ENCODE peak calls at places on chromosomes 2 and 18, in ten cellular contexts. One of them, this sample, is unnamed.

GRCh38 chr2:97699765-97700444 is 13.5 kb upstream of the ZAP70 start:
- DNase-seq in activated CD4-positive, CD25-positive, alpha-beta regulatory T cell: peak; percentile 37
- DNase-seq in brain pericyte: no peak
- DNase-seq in Caki2: peak; percentile 44
- DNase-seq in NCI-H1436: peak; percentile 74
- DNase-seq in EL: peak; percentile 49
- DNase-seq in transverse colon: peak; percentile 61
- DNase-seq in Karpas-422: peak; percentile 84
- DNase-seq in GM23248: peak; percentile 78
- DNase-seq in activated CD4-positive, alpha-beta T cell treated with anti-CD3 and anti-CD28 coated beads, Interleukin-2, amount 50 U/mL, for 48 hours: peak; percentile 69
- DNase-seq in this sample: peak; percentile 8

GRCh38 chr18:24366328-24366727 is 31.3 kb downstream of the OSBPL1A start:
- DNase-seq in activated CD4-positive, CD25-positive, alpha-beta regulatory T cell: no peak
- DNase-seq in brain pericyte: no peak
- DNase-seq in Caki2: no peak
- DNase-seq in NCI-H1436: no peak
- DNase-seq in EL: no peak
- DNase-seq in transverse colon: no peak
- DNase-seq in Karpas-422: no peak
- DNase-seq in GM23248: no peak
- DNase-seq in activated CD4-positive, alpha-beta T cell treated with anti-CD3 and anti-CD28 coated beads, Interleukin-2, amount 50 U/mL, for 48 hours: no peak
- DNase-seq in this sample: no peak

GRCh38 chr2:239026711-239027430 is 179.0 kb downstream of the TWIST2 start:
- DNase-seq in activated CD4-positive, CD25-positive, alpha-beta regulatory T cell: no peak
- DNase-seq in brain pericyte: no peak
- DNase-seq in Caki2: no peak
- DNase-seq in NCI-H1436: no peak
- DNase-seq in EL: no peak
- DNase-seq in transverse colon: no peak
- DNase-seq in Karpas-422: no peak
- DNase-seq in GM23248: no peak
- DNase-seq in activated CD4-positive, alpha-beta T cell treated with anti-CD3 and anti-CD28 coated beads, Interleukin-2, amount 50 U/mL, for 48 hours: no peak
- DNase-seq in this sample: no peak

GRCh38 chr2:28463211-28463610 is 32.6 kb upstream of the PLB1 start:
- DNase-seq in activated CD4-positive, CD25-positive, alpha-beta regulatory T cell: no peak
- DNase-seq in brain pericyte: no peak
- DNase-seq in Caki2: no peak
- DNase-seq in NCI-H1436: no peak
- DNase-seq in EL: no peak
- DNase-seq in transverse colon: no peak
- DNase-seq in Karpas-422: no peak
- DNase-seq in GM23248: no peak
- DNase-seq in activated CD4-positive, alpha-beta T cell treated with anti-CD3 and anti-CD28 coated beads, Interleukin-2, amount 50 U/mL, for 48 hours: no peak
- DNase-seq in this sample: no peak

GRCh38 chr2:38653715-38654494 is 12.0 kb upstream of the GALM start:
- DNase-seq in activated CD4-positive, CD25-positive, alpha-beta regulatory T cell: peak; percentile 31
- DNase-seq in brain pericyte: no peak
- DNase-seq in Caki2: no peak
- DNase-seq in NCI-H1436: no peak
- DNase-seq in EL: no peak
- DNase-seq in transverse colon: no peak
- DNase-seq in Karpas-422: no peak
- DNase-seq in GM23248: no peak
- DNase-seq in activated CD4-positive, alpha-beta T cell treated with anti-CD3 and anti-CD28 coated beads, Interleukin-2, amount 50 U/mL, for 48 hours: peak; percentile 78
- DNase-seq in this sample: no peak

GRCh38 chr18:64405161-64405560 is 256.3 kb upstream of the LINC00305 start:
- DNase-seq in activated CD4-positive, CD25-positive, alpha-beta regulatory T cell: no peak
- DNase-seq in brain pericyte: no peak
- DNase-seq in Caki2: no peak
- DNase-seq in NCI-H1436: no peak
- DNase-seq in EL: no peak
- DNase-seq in transverse colon: no peak
- DNase-seq in Karpas-422: no peak
- DNase-seq in GM23248: peak; percentile 1
- DNase-seq in activated CD4-positive, alpha-beta T cell treated with anti-CD3 and anti-CD28 coated beads, Interleukin-2, amount 50 U/mL, for 48 hours: no peak
- DNase-seq in this sample: no peak

GRCh38 chr2:181457741-181458425 is 697 bp downstream of the ITGA4 start:
- DNase-seq in activated CD4-positive, CD25-positive, alpha-beta regulatory T cell: peak; percentile 36
- DNase-seq in brain pericyte: no peak
- DNase-seq in Caki2: no peak
- DNase-seq in NCI-H1436: no peak
- DNase-seq in EL: peak; percentile 65
- DNase-seq in transverse colon: peak; percentile 61
- DNase-seq in Karpas-422: peak; percentile 93
- DNase-seq in GM23248: peak; percentile 82
- DNase-seq in activated CD4-positive, alpha-beta T cell treated with anti-CD3 and anti-CD28 coated beads, Interleukin-2, amount 50 U/mL, for 48 hours: peak; percentile 67
- DNase-seq in this sample: peak; percentile 56

GRCh38 chr2:197813093-197813787 is 8.8 kb downstream of the PLCL1 start:
- DNase-seq in activated CD4-positive, CD25-positive, alpha-beta regulatory T cell: no peak
- DNase-seq in brain pericyte: no peak
- DNase-seq in Caki2: peak; percentile 42
- DNase-seq in NCI-H1436: no peak
- DNase-seq in EL: peak; percentile 58
- DNase-seq in transverse colon: no peak
- DNase-seq in Karpas-422: peak; percentile 63
- DNase-seq in GM23248: peak; percentile 79
- DNase-seq in activated CD4-positive, alpha-beta T cell treated with anti-CD3 and anti-CD28 coated beads, Interleukin-2, amount 50 U/mL, for 48 hours: no peak
- DNase-seq in this sample: no peak

GRCh38 chr18:70578480-70578879 is 289.6 kb downstream of the SOCS6 start:
- DNase-seq in activated CD4-positive, CD25-positive, alpha-beta regulatory T cell: peak; percentile 1
- DNase-seq in brain pericyte: no peak
- DNase-seq in Caki2: no peak
- DNase-seq in NCI-H1436: no peak
- DNase-seq in EL: no peak
- DNase-seq in transverse colon: no peak
- DNase-seq in Karpas-422: peak; percentile 98
- DNase-seq in GM23248: no peak
- DNase-seq in activated CD4-positive, alpha-beta T cell treated with anti-CD3 and anti-CD28 coated beads, Interleukin-2, amount 50 U/mL, for 48 hours: peak; percentile 6
- DNase-seq in this sample: no peak

GRCh38 chr2:172160839-172161238 is 58.1 kb upstream of the DLX2 start:
- DNase-seq in activated CD4-positive, CD25-positive, alpha-beta regulatory T cell: no peak
- DNase-seq in brain pericyte: no peak
- DNase-seq in Caki2: no peak
- DNase-seq in NCI-H1436: no peak
- DNase-seq in EL: no peak
- DNase-seq in transverse colon: no peak
- DNase-seq in Karpas-422: no peak
- DNase-seq in GM23248: no peak
- DNase-seq in activated CD4-positive, alpha-beta T cell treated with anti-CD3 and anti-CD28 coated beads, Interleukin-2, amount 50 U/mL, for 48 hours: no peak
- DNase-seq in this sample: no peak

GRCh38 chr2:70948350-70949003 is 12.8 kb downstream of the ATP6V1B1 start:
- DNase-seq in activated CD4-positive, CD25-positive, alpha-beta regulatory T cell: peak; percentile 66
- DNase-seq in brain pericyte: no peak
- DNase-seq in Caki2: peak; percentile 69
- DNase-seq in NCI-H1436: peak; percentile 74
- DNase-seq in EL: peak; percentile 80
- DNase-seq in transverse colon: peak; percentile 80
- DNase-seq in Karpas-422: peak; percentile 93
- DNase-seq in GM23248: peak; percentile 86
- DNase-seq in activated CD4-positive, alpha-beta T cell treated with anti-CD3 and anti-CD28 coated beads, Interleukin-2, amount 50 U/mL, for 48 hours: peak; percentile 86
- DNase-seq in this sample: peak; percentile 24

GRCh38 chr2:150063432-150063889 is 424.0 kb downstream of the RND3 start:
- DNase-seq in activated CD4-positive, CD25-positive, alpha-beta regulatory T cell: no peak
- DNase-seq in brain pericyte: no peak
- DNase-seq in Caki2: no peak
- DNase-seq in NCI-H1436: no peak
- DNase-seq in EL: peak; percentile 82
- DNase-seq in transverse colon: no peak
- DNase-seq in Karpas-422: no peak
- DNase-seq in GM23248: peak; percentile 93
- DNase-seq in activated CD4-positive, alpha-beta T cell treated with anti-CD3 and anti-CD28 coated beads, Interleukin-2, amount 50 U/mL, for 48 hours: no peak
- DNase-seq in this sample: peak; percentile 6

GRCh38 chr2:215466097-215466909 is 30.4 kb upstream of the FN1 start:
- DNase-seq in activated CD4-positive, CD25-positive, alpha-beta regulatory T cell: no peak
- DNase-seq in brain pericyte: no peak
- DNase-seq in Caki2: no peak
- DNase-seq in NCI-H1436: no peak
- DNase-seq in EL: no peak
- DNase-seq in transverse colon: no peak
- DNase-seq in Karpas-422: no peak
- DNase-seq in GM23248: peak; percentile 68
- DNase-seq in activated CD4-positive, alpha-beta T cell treated with anti-CD3 and anti-CD28 coated beads, Interleukin-2, amount 50 U/mL, for 48 hours: no peak
- DNase-seq in this sample: no peak

This sample was measured in NCI-H446 treated with DMSO at 0.1 percent for 48 hours.